ENCODE peak calls at places on chromosomes 5 and 9, in ten cellular contexts. P is endodermal cell; O is body of pancreas; Q is GM03348; E is progenitor cell of endocrine pancreas; V is activated CD8-positive, alpha-beta memory T cell treated with anti-CD3 and anti-CD28 coated beads, Interleukin-2, amount 10 ng/mL, durations not matched to agents 7 days and 5 days; D is ovary; G is NCI-H774; K is HFFc6; C is lung. T is an unnamed sample.

GRCh38 chr9:21155501-21155900 is 11.0 kb downstream of the IFNA21 start:
- DNase-seq in P (no peak), O (no peak), Q (no peak), E (no peak), V (no peak), D (no peak), G (no peak), K (no peak), C (no peak), T (no peak)

GRCh38 chr5:172412724-172413260 is 41.5 kb downstream of the SH3PXD2B start:
- DNase-seq in P (no peak), O (peak; percentile 72), Q (peak; percentile 88), E (no peak), V (no peak), D (peak; percentile 61), G (no peak), K (peak; percentile 89), C (peak; percentile 77), T (peak; percentile 21)

GRCh38 chr5:89946514-89946913 is 463.0 kb downstream of the CETN3 start:
- DNase-seq in P (no peak), O (no peak), Q (no peak), E (no peak), V (no peak), D (no peak), G (no peak), K (no peak), C (no peak), T (no peak)

GRCh38 chr9:18618862-18619261 is 144.9 kb downstream of the ADAMTSL1 start:
- DNase-seq in P (no peak), O (no peak), Q (no peak), E (no peak), V (no peak), D (no peak), G (no peak), K (no peak), C (no peak), T (no peak)

GRCh38 chr5:74651710-74652109 is 11.2 kb upstream of the ENC1 start:
- DNase-seq in P (no peak), O (peak; percentile 55), Q (no peak), E (no peak), V (no peak), D (no peak), G (no peak), K (no peak), C (no peak), T (no peak)

GRCh38 chr5:43121565-43122484 is 1.1 kb downstream of the ZNF131 start:
- DNase-seq in P (no peak), O (peak; percentile 19), Q (peak; percentile 61), E (no peak), V (no peak), D (peak; percentile 32), G (no peak), K (peak; percentile 65), C (no peak), T (peak; percentile 33)

GRCh38 chr5:2299388-2300220 is 416.9 kb upstream of the IRX4 start:
- DNase-seq in P (peak; percentile 64), O (no peak), Q (no peak), E (no peak), V (no peak), D (no peak), G (no peak), K (no peak), C (no peak), T (no peak)

GRCh38 chr5:1492757-1493156 is 31.0 kb downstream of the LPCAT1 start:
- DNase-seq in P (no peak), O (no peak), Q (no peak), E (no peak), V (peak; percentile 73), D (no peak), G (no peak), K (no peak), C (no peak), T (peak; percentile 23)